ENCODE peak calls at places on chromosomes 13 and 19, in eight cellular contexts. P, Q, J, R, U, O, L and E are unnamed samples.

GRCh38 chr19:6737873-6738725 is 719 bp upstream of the GPR108 start:
- DNase-seq in J (peak), U (peak), Q (peak), O (peak), R (peak), P (peak), L (peak), E (no peak)

GRCh38 chr19:57914517-57914916 is 1.9 kb downstream of the ZNF417 start:
- DNase-seq in R (no peak), L (no peak), J (no peak), U (no peak), Q (no peak), O (no peak), P (no peak), E (no peak)

GRCh38 chr13:49731766-49732165 is 40.5 kb upstream of the EBPL start:
- DNase-seq in Q (no peak), O (no peak), J (peak), P (no peak), U (no peak), R (no peak), L (no peak), E (peak)

GRCh38 chr13:52835071-52835793 is 13.2 kb downstream of the PCDH8 start:
- DNase-seq in Q (no peak), P (no peak), L (no peak), R (no peak), U (no peak), O (peak), J (no peak), E (no peak)

GRCh38 chr13:21322304-21322965 is 136.7 kb downstream of the ZDHHC20 start:
- DNase-seq in L (no peak), P (no peak), U (no peak), O (no peak), J (no peak), R (no peak), Q (no peak), E (no peak)

GRCh38 chr19:2213799-2214198 is 22.3 kb downstream of the PLEKHJ1 start:
- DNase-seq in J (no peak), U (no peak), Q (no peak), L (no peak), O (no peak), R (no peak), P (no peak), E (no peak)

GRCh38 chr19:38741670-38742069 is 2.6 kb downstream of the CAPN12 start:
- DNase-seq in J (no peak), L (no peak), Q (no peak), O (no peak), P (no peak), U (no peak), R (no peak), E (no peak)

GRCh38 chr19:38032151-38032550 is 125.1 kb downstream of the SIPA1L3 start:
- DNase-seq in L (no peak), J (no peak), Q (no peak), P (no peak), R (no peak), U (no peak), O (no peak), E (no peak)

GRCh38 chr13:39527961-39528720 is 74.9 kb downstream of the LHFPL6 start:
- DNase-seq in U (no peak), O (no peak), Q (no peak), L (no peak), R (no peak), P (no peak), J (peak), E (peak)

GRCh38 chr19:1651061-1651547 is 1.3 kb downstream of the TCF3 start:
- DNase-seq in P (peak), J (no peak), Q (peak), L (no peak), U (peak), O (peak), R (peak), E (no peak)

GRCh38 chr13:22210134-22210930 is 539.5 kb downstream of the FGF9 start:
- DNase-seq in Q (no peak), P (no peak), J (no peak), L (no peak), O (no peak), R (no peak), U (no peak), E (no peak)

GRCh38 chr13:27967736-27968315 is 1.3 kb downstream of the CDX2 start:
- DNase-seq in O (no peak), P (no peak), U (no peak), Q (no peak), R (no peak), J (no peak), L (no peak), E (no peak)

GRCh38 chr13:44523176-44524017 is 52.7 kb downstream of the TSC22D1 start:
- DNase-seq in P (no peak), R (no peak), O (peak), J (peak), L (no peak), Q (no peak), U (no peak), E (no peak)

GRCh38 chr19:7985481-7985911 is 19.9 kb downstream of the ELAVL1 start:
- DNase-seq in J (no peak), U (no peak), L (no peak), R (no peak), P (no peak), O (no peak), Q (no peak), E (no peak)

GRCh38 chr13:30810261-30810701 is 74.9 kb downstream of the ALOX5AP start:
- DNase-seq in Q (no peak), R (no peak), P (no peak), J (no peak), U (no peak), O (no peak), L (no peak), E (no peak)

GRCh38 chr13:113125506-113126264 is 3.1 kb downstream of the F10 start:
- DNase-seq in P (no peak), U (no peak), R (no peak), J (no peak), Q (no peak), O (no peak), L (no peak), E (no peak)

GRCh38 chr19:45146251-45146650 is 14.5 kb downstream of the NKPD1 start:
- DNase-seq in Q (no peak), O (no peak), U (no peak), P (no peak), J (no peak), R (no peak), L (no peak), E (no peak)

GRCh38 chr19:18364826-18365528 is 21.0 kb upstream of the GDF15 start:
- DNase-seq in Q (no peak), P (no peak), J (peak), L (no peak), R (no peak), U (no peak), O (peak), E (peak)

GRCh38 chr13:66162470-66162869 is 1067.7 kb downstream of the PCDH9 start:
- DNase-seq in L (no peak), Q (no peak), J (no peak), P (no peak), O (no peak), R (no peak), U (no peak), E (no peak)

GRCh38 chr19:3420244-3420755 is 53.9 kb downstream of the NFIC start:
- DNase-seq in P (no peak), L (no peak), U (no peak), J (no peak), Q (no peak), O (no peak), R (no peak), E (no peak)

GRCh38 chr13:99314640-99315176 is 7.5 kb upstream of the GPR183 start:
- DNase-seq in J (no peak), U (no peak), R (peak), O (no peak), Q (peak), P (peak), L (no peak), E (no peak)

GRCh38 chr13:78596701-78597550 is 6.4 kb downstream of the POU4F1 start:
- DNase-seq in J (no peak), O (no peak), L (no peak), U (no peak), P (no peak), R (no peak), Q (no peak), E (no peak)

GRCh38 chr19:29287061-29287460 is 74.1 kb upstream of the UQCRFS1 start:
- DNase-seq in Q (no peak), O (no peak), J (no peak), R (no peak), U (no peak), P (no peak), L (no peak), E (no peak)

GRCh38 chr19:23916991-23917390 is 2.3 kb downstream of the ZNF726 start:
- DNase-seq in P (no peak), U (no peak), O (no peak), R (no peak), L (no peak), Q (no peak), J (no peak), E (no peak)

GRCh38 chr19:55907746-55908145 is 24.4 kb downstream of the NLRP13 start:
- DNase-seq in O (no peak), P (no peak), Q (no peak), J (no peak), R (no peak), U (no peak), L (no peak), E (no peak)

GRCh38 chr13:76231522-76232167 is 595.5 kb downstream of the LMO7 start:
- DNase-seq in O (no peak), U (no peak), Q (no peak), P (no peak), L (no peak), R (no peak), J (no peak), E (no peak)

GRCh38 chr13:76884167-76884566 is 2.0 kb downstream of the KCTD12 start:
- DNase-seq in J (no peak), P (peak), U (no peak), R (no peak), O (peak), Q (no peak), L (no peak), E (no peak)

GRCh38 chr19:30518965-30519606 is 146.9 kb downstream of the ZNF536 start:
- DNase-seq in U (no peak), P (no peak), O (no peak), Q (no peak), R (no peak), J (no peak), L (no peak), E (no peak)

GRCh38 chr19:29324717-29325116 is 111.8 kb upstream of the UQCRFS1 start:
- DNase-seq in Q (no peak), U (no peak), J (no peak), L (no peak), O (no peak), R (no peak), P (no peak), E (no peak)

GRCh38 chr13:29081036-29081435 is 260.9 kb downstream of the MTUS2 start:
- DNase-seq in P (no peak), L (peak), O (no peak), Q (no peak), J (no peak), R (no peak), U (no peak), E (no peak)

GRCh38 chr13:44354884-44355283 is 18.7 kb upstream of the SERP2 start:
- DNase-seq in R (no peak), P (no peak), Q (no peak), O (no peak), L (no peak), U (no peak), J (no peak), E (no peak)

GRCh38 chr19:17031741-17032140 is 5.1 kb upstream of the CPAMD8 start:
- DNase-seq in J (no peak), Q (no peak), R (no peak), U (no peak), P (no peak), L (no peak), O (no peak), E (no peak)

GRCh38 chr19:48123907-48124675 is 13.5 kb upstream of the PLA2G4C start:
- DNase-seq in J (peak), U (no peak), P (peak), R (no peak), L (no peak), O (no peak), Q (no peak), E (no peak)

GRCh38 chr13:88074794-88075509 is 403.8 kb downstream of the SLITRK5 start:
- DNase-seq in R (no peak), L (no peak), J (peak), U (no peak), P (no peak), O (no peak), Q (no peak), E (no peak)